ENCODE peak calls at places on chromosomes 12 and 14, in seven cellular contexts. F is stimulated activated CD4-positive, alpha-beta T cell treated with anti-CD3 and anti-CD28 coated beads, Interleukin-1b, Interleukin-23, amount 100 ng/mL, for 4 hours; C is KG1; H is COR-L47; O is mesendoderm; A is midbrain; Y is amniotic stem cell. R is an unnamed sample.

GRCh38 chr12:65636436-65636835 is 187.8 kb upstream of the HMGA2 start:
- DNase-seq in F (no peak), C (no peak), H (no peak), O (no peak), A (no peak), Y (no peak), R (no peak)

GRCh38 chr14:48665077-48665784 is 920.9 kb downstream of the RPS29 start:
- DNase-seq in F (no peak), C (no peak), H (no peak), O (no peak), A (no peak), Y (no peak), R (no peak)

GRCh38 chr14:73729556-73730265 is 15.5 kb upstream of the PNMA1 start:
- DNase-seq in F (no peak), C (no peak), H (no peak), O (no peak), A (no peak), Y (no peak), R (no peak)

GRCh38 chr12:78584695-78585094 is 279.9 kb upstream of the SYT1 start:
- DNase-seq in F (no peak), C (no peak), H (no peak), O (peak), A (no peak), Y (no peak), R (no peak)

GRCh38 chr14:48974994-48975393 is 611.2 kb downstream of the RPS29 start:
- DNase-seq in F (no peak), C (no peak), H (no peak), O (peak), A (no peak), Y (no peak), R (no peak)

GRCh38 chr12:19998968-19999792 is 369.2 kb upstream of the PDE3A start:
- DNase-seq in F (no peak), C (no peak), H (no peak), O (no peak), A (no peak), Y (no peak), R (no peak)

GRCh38 chr12:77402726-77403125 is 337.4 kb upstream of the E2F7 start:
- DNase-seq in F (no peak), C (no peak), H (peak), O (no peak), A (no peak), Y (no peak), R (no peak)

GRCh38 chr12:7571253-7571652 is 67.7 kb upstream of the CD163 start:
- DNase-seq in F (no peak), C (no peak), H (no peak), O (no peak), A (no peak), Y (no peak), R (no peak)

GRCh38 chr12:128755565-128755964 is 68.2 kb downstream of the SLC15A4 start:
- DNase-seq in F (no peak), C (no peak), H (no peak), O (peak), A (no peak), Y (no peak), R (no peak)

GRCh38 chr12:90100619-90101018 is 392.0 kb upstream of the ATP2B1 start:
- DNase-seq in F (no peak), C (no peak), H (no peak), O (no peak), A (no peak), Y (no peak), R (no peak)

GRCh38 chr14:29630566-29631160 is 297.0 kb downstream of the PRKD1 start:
- DNase-seq in F (no peak), C (no peak), H (no peak), O (no peak), A (no peak), Y (no peak), R (no peak)

GRCh38 chr14:54908230-54908629 is 5.6 kb upstream of the GCH1 start:
- DNase-seq in F (no peak), C (no peak), H (no peak), O (no peak), A (no peak), Y (no peak), R (no peak)

GRCh38 chr12:8867786-8868185 is 45.4 kb downstream of the A2ML1 start:
- DNase-seq in F (no peak), C (no peak), H (no peak), O (no peak), A (no peak), Y (no peak), R (no peak)

GRCh38 chr12:3523058-3523457 is 32.1 kb downstream of the PRMT8 start:
- DNase-seq in F (no peak), C (no peak), H (no peak), O (no peak), A (no peak), Y (no peak), R (no peak)

GRCh38 chr14:62914025-62914424 is 131.2 kb downstream of the KCNH5 start:
- DNase-seq in F (no peak), C (no peak), H (no peak), O (no peak), A (no peak), Y (no peak), R (no peak)

GRCh38 chr12:22653075-22653474 is 28.1 kb downstream of the ETNK1 start:
- DNase-seq in F (no peak), C (no peak), H (no peak), O (no peak), A (no peak), Y (no peak), R (no peak)

GRCh38 chr12:98456583-98457573 is 58.5 kb upstream of the TMPO start:
- DNase-seq in F (no peak), C (no peak), H (no peak), O (peak), A (no peak), Y (no peak), R (peak)

GRCh38 chr12:78018939-78019338 is 188.2 kb downstream of the NAV3 start:
- DNase-seq in F (no peak), C (no peak), H (no peak), O (no peak), A (no peak), Y (no peak), R (no peak)

GRCh38 chr14:70821916-70822705 is 12.8 kb upstream of the MAP3K9 start:
- DNase-seq in F (peak), C (no peak), H (peak), O (peak), A (peak), Y (no peak), R (peak)

GRCh38 chr12:5678186-5678585 is 246.3 kb downstream of the NTF3 start:
- DNase-seq in F (no peak), C (no peak), H (no peak), O (no peak), A (no peak), Y (no peak), R (no peak)

GRCh38 chr14:52876311-52876710 is 74.5 kb downstream of the FERMT2 start:
- DNase-seq in F (no peak), C (no peak), H (no peak), O (peak), A (no peak), Y (no peak), R (no peak)

GRCh38 chr14:54642950-54643695 is 76.2 kb downstream of the SAMD4A start:
- DNase-seq in F (no peak), C (no peak), H (no peak), O (peak), A (no peak), Y (no peak), R (peak)

GRCh38 chr14:52315355-52315718 is 1.2 kb downstream of the PTGER2 start:
- DNase-seq in F (no peak), C (no peak), H (no peak), O (peak), A (no peak), Y (no peak), R (peak)

GRCh38 chr14:95675486-95675885 is 10.7 kb upstream of the TCL1B start:
- DNase-seq in F (no peak), C (no peak), H (peak), O (peak), A (no peak), Y (no peak), R (no peak)

GRCh38 chr12:84497819-84498218 is 414.8 kb downstream of the SLC6A15 start:
- DNase-seq in F (no peak), C (no peak), H (no peak), O (peak), A (peak), Y (peak), R (no peak)

GRCh38 chr12:115135800-115136211 is 451.8 kb upstream of the TBX3 start:
- DNase-seq in F (no peak), C (no peak), H (no peak), O (no peak), A (peak), Y (no peak), R (no peak)

GRCh38 chr12:130478786-130479185 is 141.1 kb downstream of the PIWIL1 start:
- DNase-seq in F (no peak), C (no peak), H (no peak), O (no peak), A (no peak), Y (no peak), R (no peak)